ENCODE peak calls at places on chromosomes 4 and X, in five cellular contexts. U, N, R, W and T are unnamed samples.
A peak's percentile ranks its signal among the peaks of the same experiment; 100 is the strongest.

GRCh38 chrX:72201836-72202536 is 20.4 kb downstream of the PIN4 start:
- DNase-seq in U (no peak), N (peak; percentile 84), R (no peak), W (no peak), T (no peak)

GRCh38 chr4:121217385-121217784 is 53.3 kb upstream of the TNIP3 start:
- DNase-seq in U (no peak), N (peak; percentile 76), R (no peak), W (no peak), T (no peak)

GRCh38 chr4:156999175-156999517 is 27.5 kb upstream of the PDGFC start:
- DNase-seq in U (no peak), N (peak; percentile 88), R (no peak), W (peak; percentile 89), T (no peak)

GRCh38 chr4:30380404-30380998 is 339.7 kb upstream of the PCDH7 start:
- DNase-seq in U (no peak), N (peak; percentile 65), R (no peak), W (peak; percentile 83), T (peak; percentile 2)

GRCh38 chr4:87624698-87625097 is 16.4 kb downstream of the DSPP start:
- DNase-seq in U (no peak), N (no peak), R (no peak), W (no peak), T (no peak)

GRCh38 chr4:4849524-4850193 is 9.8 kb upstream of the MSX1 start:
- DNase-seq in U (no peak), N (no peak), R (no peak), W (no peak), T (no peak)

GRCh38 chr4:38141808-38142500 is 181.8 kb downstream of the PTTG2 start:
- DNase-seq in U (no peak), N (peak; percentile 91), R (no peak), W (no peak), T (no peak)

GRCh38 chrX:57227691-57228090 is 58.8 kb upstream of the FAAH2 start:
- DNase-seq in U (no peak), N (no peak), R (no peak), W (peak; percentile 12), T (no peak)

GRCh38 chr4:1979477-1980196 is 29.1 kb downstream of the NELFA start:
- DNase-seq in U (no peak), N (no peak), R (no peak), W (no peak), T (no peak)

GRCh38 chr4:170089274-170089742 is 448 bp downstream of the AADAT start:
- DNase-seq in U (peak; percentile 12), N (peak; percentile 61), R (no peak), W (peak; percentile 64), T (no peak)

GRCh38 chrX:24956828-24957227 is 58.9 kb downstream of the ARX start:
- DNase-seq in U (no peak), N (peak; percentile 23), R (no peak), W (no peak), T (no peak)

GRCh38 chr4:42281324-42282020 is 115.8 kb upstream of the SHISA3 start:
- DNase-seq in U (no peak), N (no peak), R (no peak), W (no peak), T (no peak)